ENCODE peak calls at places on chromosomes 12 and 14, in nine cellular contexts. One of them, this sample, is unnamed.

GRCh38 chr12:59843260-59843843 is 247.5 kb downstream of the SLC16A7 start:
- DNase-seq in right lobe of liver: no peak
- DNase-seq in stimulated activated CD8-positive, alpha-beta memory T cell treated with anti-CD3 and anti-CD28 coated beads, Interleukin-4, amount 100 ng/mL, for 4 hours: no peak
- DNase-seq in GM04504: no peak
- DNase-seq in cardiac fibroblast: no peak
- DNase-seq in left ventricle myocardium inferior: no peak
- DNase-seq in pancreas: no peak
- DNase-seq in activated naive CD8-positive, alpha-beta T cell treated with anti-CD3 and anti-CD28 coated beads, Interleukin-2, amount 50 U/mL, for 24 hours: no peak
- DNase-seq in activated CD4-positive, CD25-positive, alpha-beta regulatory T cell: no peak
- DNase-seq in this sample: no peak

GRCh38 chr14:71693373-71693772 is 238.9 kb upstream of the RGS6 start:
- DNase-seq in stimulated activated CD8-positive, alpha-beta memory T cell treated with anti-CD3 and anti-CD28 coated beads, Interleukin-4, amount 100 ng/mL, for 4 hours: no peak
- DNase-seq in right lobe of liver: no peak
- DNase-seq in activated CD4-positive, CD25-positive, alpha-beta regulatory T cell: no peak
- DNase-seq in pancreas: no peak
- DNase-seq in cardiac fibroblast: peak; percentile 89
- DNase-seq in left ventricle myocardium inferior: no peak
- DNase-seq in activated naive CD8-positive, alpha-beta T cell treated with anti-CD3 and anti-CD28 coated beads, Interleukin-2, amount 50 U/mL, for 24 hours: no peak
- DNase-seq in GM04504: peak; percentile 87
- DNase-seq in this sample: no peak

GRCh38 chr14:88326352-88327103 is 3.5 kb upstream of the KCNK10 start:
- DNase-seq in right lobe of liver: no peak
- DNase-seq in GM04504: no peak
- DNase-seq in stimulated activated CD8-positive, alpha-beta memory T cell treated with anti-CD3 and anti-CD28 coated beads, Interleukin-4, amount 100 ng/mL, for 4 hours: no peak
- DNase-seq in cardiac fibroblast: no peak
- DNase-seq in left ventricle myocardium inferior: no peak
- DNase-seq in pancreas: no peak
- DNase-seq in activated naive CD8-positive, alpha-beta T cell treated with anti-CD3 and anti-CD28 coated beads, Interleukin-2, amount 50 U/mL, for 24 hours: no peak
- DNase-seq in activated CD4-positive, CD25-positive, alpha-beta regulatory T cell: no peak
- DNase-seq in this sample: no peak

GRCh38 chr12:9869307-9870161 is at the start of gene CLEC2B:
- DNase-seq in pancreas: no peak
- DNase-seq in activated naive CD8-positive, alpha-beta T cell treated with anti-CD3 and anti-CD28 coated beads, Interleukin-2, amount 50 U/mL, for 24 hours: no peak
- DNase-seq in right lobe of liver: peak; percentile 18
- DNase-seq in GM04504: peak; percentile 82
- DNase-seq in cardiac fibroblast: peak; percentile 88
- DNase-seq in left ventricle myocardium inferior: no peak
- DNase-seq in activated CD4-positive, CD25-positive, alpha-beta regulatory T cell: no peak
- DNase-seq in stimulated activated CD8-positive, alpha-beta memory T cell treated with anti-CD3 and anti-CD28 coated beads, Interleukin-4, amount 100 ng/mL, for 4 hours: no peak
- DNase-seq in this sample: peak; percentile 51

GRCh38 chr12:55637467-55637866 is 775 bp downstream of the OR10P1 start:
- DNase-seq in right lobe of liver: no peak
- DNase-seq in pancreas: no peak
- DNase-seq in GM04504: no peak
- DNase-seq in cardiac fibroblast: no peak
- DNase-seq in left ventricle myocardium inferior: no peak
- DNase-seq in activated naive CD8-positive, alpha-beta T cell treated with anti-CD3 and anti-CD28 coated beads, Interleukin-2, amount 50 U/mL, for 24 hours: no peak
- DNase-seq in activated CD4-positive, CD25-positive, alpha-beta regulatory T cell: no peak
- DNase-seq in stimulated activated CD8-positive, alpha-beta memory T cell treated with anti-CD3 and anti-CD28 coated beads, Interleukin-4, amount 100 ng/mL, for 4 hours: no peak
- DNase-seq in this sample: no peak

GRCh38 chr14:92937229-92937937 is 14.4 kb downstream of the CHGA start:
- DNase-seq in activated CD4-positive, CD25-positive, alpha-beta regulatory T cell: no peak
- DNase-seq in stimulated activated CD8-positive, alpha-beta memory T cell treated with anti-CD3 and anti-CD28 coated beads, Interleukin-4, amount 100 ng/mL, for 4 hours: no peak
- DNase-seq in GM04504: no peak
- DNase-seq in left ventricle myocardium inferior: no peak
- DNase-seq in pancreas: no peak
- DNase-seq in right lobe of liver: no peak
- DNase-seq in activated naive CD8-positive, alpha-beta T cell treated with anti-CD3 and anti-CD28 coated beads, Interleukin-2, amount 50 U/mL, for 24 hours: peak; percentile 29
- DNase-seq in cardiac fibroblast: no peak
- DNase-seq in this sample: no peak

GRCh38 chr14:71123579-71124135 is 216.4 kb downstream of the PCNX1 start:
- DNase-seq in cardiac fibroblast: no peak
- DNase-seq in activated CD4-positive, CD25-positive, alpha-beta regulatory T cell: no peak
- DNase-seq in stimulated activated CD8-positive, alpha-beta memory T cell treated with anti-CD3 and anti-CD28 coated beads, Interleukin-4, amount 100 ng/mL, for 4 hours: no peak
- DNase-seq in pancreas: no peak
- DNase-seq in right lobe of liver: no peak
- DNase-seq in activated naive CD8-positive, alpha-beta T cell treated with anti-CD3 and anti-CD28 coated beads, Interleukin-2, amount 50 U/mL, for 24 hours: no peak
- DNase-seq in GM04504: no peak
- DNase-seq in left ventricle myocardium inferior: no peak
- DNase-seq in this sample: no peak

GRCh38 chr14:65080954-65081747 is 21.2 kb downstream of the MAX start:
- DNase-seq in activated CD4-positive, CD25-positive, alpha-beta regulatory T cell: no peak
- DNase-seq in pancreas: no peak
- DNase-seq in GM04504: no peak
- DNase-seq in right lobe of liver: no peak
- DNase-seq in left ventricle myocardium inferior: no peak
- DNase-seq in activated naive CD8-positive, alpha-beta T cell treated with anti-CD3 and anti-CD28 coated beads, Interleukin-2, amount 50 U/mL, for 24 hours: no peak
- DNase-seq in cardiac fibroblast: no peak
- DNase-seq in stimulated activated CD8-positive, alpha-beta memory T cell treated with anti-CD3 and anti-CD28 coated beads, Interleukin-4, amount 100 ng/mL, for 4 hours: no peak
- DNase-seq in this sample: no peak

GRCh38 chr14:66000771-66001170 is 485.4 kb upstream of the CCDC196 start:
- DNase-seq in stimulated activated CD8-positive, alpha-beta memory T cell treated with anti-CD3 and anti-CD28 coated beads, Interleukin-4, amount 100 ng/mL, for 4 hours: no peak
- DNase-seq in right lobe of liver: no peak
- DNase-seq in left ventricle myocardium inferior: no peak
- DNase-seq in activated naive CD8-positive, alpha-beta T cell treated with anti-CD3 and anti-CD28 coated beads, Interleukin-2, amount 50 U/mL, for 24 hours: no peak
- DNase-seq in activated CD4-positive, CD25-positive, alpha-beta regulatory T cell: no peak
- DNase-seq in GM04504: no peak
- DNase-seq in pancreas: no peak
- DNase-seq in cardiac fibroblast: no peak
- DNase-seq in this sample: no peak

GRCh38 chr14:76152333-76152681 is 585 bp downstream of the GPATCH2L start:
- DNase-seq in activated CD4-positive, CD25-positive, alpha-beta regulatory T cell: peak; percentile 59
- DNase-seq in pancreas: peak; percentile 19
- DNase-seq in right lobe of liver: peak; percentile 68
- DNase-seq in left ventricle myocardium inferior: peak; percentile 44
- DNase-seq in stimulated activated CD8-positive, alpha-beta memory T cell treated with anti-CD3 and anti-CD28 coated beads, Interleukin-4, amount 100 ng/mL, for 4 hours: peak; percentile 20
- DNase-seq in activated naive CD8-positive, alpha-beta T cell treated with anti-CD3 and anti-CD28 coated beads, Interleukin-2, amount 50 U/mL, for 24 hours: peak; percentile 71
- DNase-seq in cardiac fibroblast: peak; percentile 91
- DNase-seq in GM04504: peak; percentile 72
- DNase-seq in this sample: peak; percentile 94

GRCh38 chr14:91149462-91149861 is 35.6 kb downstream of the DGLUCY start:
- DNase-seq in left ventricle myocardium inferior: no peak
- DNase-seq in activated naive CD8-positive, alpha-beta T cell treated with anti-CD3 and anti-CD28 coated beads, Interleukin-2, amount 50 U/mL, for 24 hours: no peak
- DNase-seq in right lobe of liver: no peak
- DNase-seq in stimulated activated CD8-positive, alpha-beta memory T cell treated with anti-CD3 and anti-CD28 coated beads, Interleukin-4, amount 100 ng/mL, for 4 hours: no peak
- DNase-seq in GM04504: peak; percentile 99
- DNase-seq in pancreas: peak; percentile 66
- DNase-seq in activated CD4-positive, CD25-positive, alpha-beta regulatory T cell: no peak
- DNase-seq in cardiac fibroblast: peak; percentile 98
- DNase-seq in this sample: no peak

GRCh38 chr14:52068741-52069616 is at the start of gene NID2:
- DNase-seq in left ventricle myocardium inferior: peak; percentile 91
- DNase-seq in stimulated activated CD8-positive, alpha-beta memory T cell treated with anti-CD3 and anti-CD28 coated beads, Interleukin-4, amount 100 ng/mL, for 4 hours: no peak
- DNase-seq in activated naive CD8-positive, alpha-beta T cell treated with anti-CD3 and anti-CD28 coated beads, Interleukin-2, amount 50 U/mL, for 24 hours: peak; percentile 64
- DNase-seq in cardiac fibroblast: peak; percentile 98
- DNase-seq in GM04504: peak; percentile 88
- DNase-seq in pancreas: peak; percentile 43
- DNase-seq in activated CD4-positive, CD25-positive, alpha-beta regulatory T cell: no peak
- DNase-seq in right lobe of liver: peak; percentile 52
- DNase-seq in this sample: peak; percentile 47

GRCh38 chr14:51298895-51299294 is 58.8 kb downstream of the TMX1 start:
- DNase-seq in right lobe of liver: no peak
- DNase-seq in activated naive CD8-positive, alpha-beta T cell treated with anti-CD3 and anti-CD28 coated beads, Interleukin-2, amount 50 U/mL, for 24 hours: no peak
- DNase-seq in left ventricle myocardium inferior: no peak
- DNase-seq in GM04504: no peak
- DNase-seq in activated CD4-positive, CD25-positive, alpha-beta regulatory T cell: no peak
- DNase-seq in stimulated activated CD8-positive, alpha-beta memory T cell treated with anti-CD3 and anti-CD28 coated beads, Interleukin-4, amount 100 ng/mL, for 4 hours: no peak
- DNase-seq in cardiac fibroblast: no peak
- DNase-seq in pancreas: no peak
- DNase-seq in this sample: no peak

GRCh38 chr12:92675092-92675865 is 27.5 kb upstream of the PLEKHG7 start:
- DNase-seq in left ventricle myocardium inferior: no peak
- DNase-seq in activated naive CD8-positive, alpha-beta T cell treated with anti-CD3 and anti-CD28 coated beads, Interleukin-2, amount 50 U/mL, for 24 hours: no peak
- DNase-seq in right lobe of liver: no peak
- DNase-seq in cardiac fibroblast: no peak
- DNase-seq in pancreas: no peak
- DNase-seq in activated CD4-positive, CD25-positive, alpha-beta regulatory T cell: no peak
- DNase-seq in stimulated activated CD8-positive, alpha-beta memory T cell treated with anti-CD3 and anti-CD28 coated beads, Interleukin-4, amount 100 ng/mL, for 4 hours: no peak
- DNase-seq in GM04504: no peak
- DNase-seq in this sample: no peak

GRCh38 chr12:96073346-96074336 is 38.3 kb upstream of the LTA4H start:
- DNase-seq in stimulated activated CD8-positive, alpha-beta memory T cell treated with anti-CD3 and anti-CD28 coated beads, Interleukin-4, amount 100 ng/mL, for 4 hours: no peak
- DNase-seq in cardiac fibroblast: no peak
- DNase-seq in activated CD4-positive, CD25-positive, alpha-beta regulatory T cell: no peak
- DNase-seq in pancreas: no peak
- DNase-seq in left ventricle myocardium inferior: no peak
- DNase-seq in activated naive CD8-positive, alpha-beta T cell treated with anti-CD3 and anti-CD28 coated beads, Interleukin-2, amount 50 U/mL, for 24 hours: no peak
- DNase-seq in GM04504: no peak
- DNase-seq in right lobe of liver: no peak
- DNase-seq in this sample: no peak

GRCh38 chr12:13039557-13039956 is 4.6 kb upstream of the FAM234B start:
- DNase-seq in pancreas: no peak
- DNase-seq in activated CD4-positive, CD25-positive, alpha-beta regulatory T cell: no peak
- DNase-seq in stimulated activated CD8-positive, alpha-beta memory T cell treated with anti-CD3 and anti-CD28 coated beads, Interleukin-4, amount 100 ng/mL, for 4 hours: no peak
- DNase-seq in left ventricle myocardium inferior: no peak
- DNase-seq in GM04504: no peak
- DNase-seq in cardiac fibroblast: no peak
- DNase-seq in right lobe of liver: no peak
- DNase-seq in activated naive CD8-positive, alpha-beta T cell treated with anti-CD3 and anti-CD28 coated beads, Interleukin-2, amount 50 U/mL, for 24 hours: no peak
- DNase-seq in this sample: no peak

GRCh38 chr14:60095781-60096450 is 4.2 kb downstream of the PCNX4 start:
- DNase-seq in right lobe of liver: no peak
- DNase-seq in cardiac fibroblast: peak; percentile 52
- DNase-seq in left ventricle myocardium inferior: no peak
- DNase-seq in activated CD4-positive, CD25-positive, alpha-beta regulatory T cell: no peak
- DNase-seq in stimulated activated CD8-positive, alpha-beta memory T cell treated with anti-CD3 and anti-CD28 coated beads, Interleukin-4, amount 100 ng/mL, for 4 hours: no peak
- DNase-seq in GM04504: no peak
- DNase-seq in pancreas: no peak
- DNase-seq in activated naive CD8-positive, alpha-beta T cell treated with anti-CD3 and anti-CD28 coated beads, Interleukin-2, amount 50 U/mL, for 24 hours: no peak
- DNase-seq in this sample: no peak

GRCh38 chr14:33618361-33619095 is 332.3 kb downstream of the EGLN3 start:
- DNase-seq in GM04504: no peak
- DNase-seq in stimulated activated CD8-positive, alpha-beta memory T cell treated with anti-CD3 and anti-CD28 coated beads, Interleukin-4, amount 100 ng/mL, for 4 hours: no peak
- DNase-seq in activated naive CD8-positive, alpha-beta T cell treated with anti-CD3 and anti-CD28 coated beads, Interleukin-2, amount 50 U/mL, for 24 hours: no peak
- DNase-seq in left ventricle myocardium inferior: no peak
- DNase-seq in cardiac fibroblast: no peak
- DNase-seq in right lobe of liver: no peak
- DNase-seq in activated CD4-positive, CD25-positive, alpha-beta regulatory T cell: no peak
- DNase-seq in pancreas: no peak
- DNase-seq in this sample: no peak

GRCh38 chr14:97634786-97635185 is 837.6 kb downstream of the VRK1 start:
- DNase-seq in activated CD4-positive, CD25-positive, alpha-beta regulatory T cell: no peak
- DNase-seq in stimulated activated CD8-positive, alpha-beta memory T cell treated with anti-CD3 and anti-CD28 coated beads, Interleukin-4, amount 100 ng/mL, for 4 hours: no peak
- DNase-seq in right lobe of liver: no peak
- DNase-seq in left ventricle myocardium inferior: no peak
- DNase-seq in pancreas: no peak
- DNase-seq in cardiac fibroblast: no peak
- DNase-seq in activated naive CD8-positive, alpha-beta T cell treated with anti-CD3 and anti-CD28 coated beads, Interleukin-2, amount 50 U/mL, for 24 hours: no peak
- DNase-seq in GM04504: no peak
- DNase-seq in this sample: no peak

GRCh38 chr12:52813885-52814709 is at the start of gene KRT4:
- DNase-seq in stimulated activated CD8-positive, alpha-beta memory T cell treated with anti-CD3 and anti-CD28 coated beads, Interleukin-4, amount 100 ng/mL, for 4 hours: no peak
- DNase-seq in activated naive CD8-positive, alpha-beta T cell treated with anti-CD3 and anti-CD28 coated beads, Interleukin-2, amount 50 U/mL, for 24 hours: no peak
- DNase-seq in activated CD4-positive, CD25-positive, alpha-beta regulatory T cell: no peak
- DNase-seq in pancreas: no peak
- DNase-seq in left ventricle myocardium inferior: no peak
- DNase-seq in GM04504: peak; percentile 31
- DNase-seq in right lobe of liver: no peak
- DNase-seq in cardiac fibroblast: peak; percentile 15
- DNase-seq in this sample: no peak

GRCh38 chr14:94317259-94317658 is 5.9 kb downstream of the SERPINA6 start:
- DNase-seq in pancreas: no peak
- DNase-seq in activated naive CD8-positive, alpha-beta T cell treated with anti-CD3 and anti-CD28 coated beads, Interleukin-2, amount 50 U/mL, for 24 hours: no peak
- DNase-seq in activated CD4-positive, CD25-positive, alpha-beta regulatory T cell: no peak
- DNase-seq in left ventricle myocardium inferior: peak; percentile 31
- DNase-seq in right lobe of liver: peak; percentile 71
- DNase-seq in GM04504: no peak
- DNase-seq in cardiac fibroblast: peak; percentile 71
- DNase-seq in stimulated activated CD8-positive, alpha-beta memory T cell treated with anti-CD3 and anti-CD28 coated beads, Interleukin-4, amount 100 ng/mL, for 4 hours: no peak
- DNase-seq in this sample: no peak

GRCh38 chr14:51119411-51120051 is 24.6 kb upstream of the TRIM9 start:
- DNase-seq in cardiac fibroblast: no peak
- DNase-seq in GM04504: no peak
- DNase-seq in stimulated activated CD8-positive, alpha-beta memory T cell treated with anti-CD3 and anti-CD28 coated beads, Interleukin-4, amount 100 ng/mL, for 4 hours: no peak
- DNase-seq in activated naive CD8-positive, alpha-beta T cell treated with anti-CD3 and anti-CD28 coated beads, Interleukin-2, amount 50 U/mL, for 24 hours: no peak
- DNase-seq in pancreas: no peak
- DNase-seq in left ventricle myocardium inferior: no peak
- DNase-seq in right lobe of liver: no peak
- DNase-seq in activated CD4-positive, CD25-positive, alpha-beta regulatory T cell: no peak
- DNase-seq in this sample: no peak

GRCh38 chr14:75016815-75017214 is 14.1 kb downstream of the EIF2B2 start:
- DNase-seq in GM04504: no peak
- DNase-seq in stimulated activated CD8-positive, alpha-beta memory T cell treated with anti-CD3 and anti-CD28 coated beads, Interleukin-4, amount 100 ng/mL, for 4 hours: no peak
- DNase-seq in left ventricle myocardium inferior: no peak
- DNase-seq in pancreas: no peak
- DNase-seq in activated naive CD8-positive, alpha-beta T cell treated with anti-CD3 and anti-CD28 coated beads, Interleukin-2, amount 50 U/mL, for 24 hours: no peak
- DNase-seq in cardiac fibroblast: no peak
- DNase-seq in activated CD4-positive, CD25-positive, alpha-beta regulatory T cell: no peak
- DNase-seq in right lobe of liver: no peak
- DNase-seq in this sample: no peak

GRCh38 chr12:116919247-116919671 is 8.5 kb downstream of the FBXW8 start:
- DNase-seq in pancreas: no peak
- DNase-seq in right lobe of liver: no peak
- DNase-seq in GM04504: no peak
- DNase-seq in left ventricle myocardium inferior: no peak
- DNase-seq in cardiac fibroblast: no peak
- DNase-seq in activated CD4-positive, CD25-positive, alpha-beta regulatory T cell: no peak
- DNase-seq in activated naive CD8-positive, alpha-beta T cell treated with anti-CD3 and anti-CD28 coated beads, Interleukin-2, amount 50 U/mL, for 24 hours: no peak
- DNase-seq in stimulated activated CD8-positive, alpha-beta memory T cell treated with anti-CD3 and anti-CD28 coated beads, Interleukin-4, amount 100 ng/mL, for 4 hours: no peak
- DNase-seq in this sample: peak; percentile 77

GRCh38 chr12:42584539-42585174 is 4.9 kb downstream of the PRICKLE1 start:
- DNase-seq in activated CD4-positive, CD25-positive, alpha-beta regulatory T cell: no peak
- DNase-seq in stimulated activated CD8-positive, alpha-beta memory T cell treated with anti-CD3 and anti-CD28 coated beads, Interleukin-4, amount 100 ng/mL, for 4 hours: no peak
- DNase-seq in GM04504: no peak
- DNase-seq in right lobe of liver: no peak
- DNase-seq in activated naive CD8-positive, alpha-beta T cell treated with anti-CD3 and anti-CD28 coated beads, Interleukin-2, amount 50 U/mL, for 24 hours: no peak
- DNase-seq in cardiac fibroblast: peak; percentile 43
- DNase-seq in left ventricle myocardium inferior: no peak
- DNase-seq in pancreas: no peak
- DNase-seq in this sample: no peak

GRCh38 chr12:19925881-19926665 is 442.3 kb upstream of the PDE3A start:
- DNase-seq in GM04504: no peak
- DNase-seq in activated naive CD8-positive, alpha-beta T cell treated with anti-CD3 and anti-CD28 coated beads, Interleukin-2, amount 50 U/mL, for 24 hours: no peak
- DNase-seq in left ventricle myocardium inferior: no peak
- DNase-seq in stimulated activated CD8-positive, alpha-beta memory T cell treated with anti-CD3 and anti-CD28 coated beads, Interleukin-4, amount 100 ng/mL, for 4 hours: no peak
- DNase-seq in activated CD4-positive, CD25-positive, alpha-beta regulatory T cell: no peak
- DNase-seq in cardiac fibroblast: no peak
- DNase-seq in right lobe of liver: no peak
- DNase-seq in pancreas: no peak
- DNase-seq in this sample: no peak

GRCh38 chr14:104876251-104876699 is 11.2 kb downstream of the CEP170B start:
- DNase-seq in pancreas: no peak
- DNase-seq in cardiac fibroblast: peak; percentile 44
- DNase-seq in activated naive CD8-positive, alpha-beta T cell treated with anti-CD3 and anti-CD28 coated beads, Interleukin-2, amount 50 U/mL, for 24 hours: peak; percentile 41
- DNase-seq in stimulated activated CD8-positive, alpha-beta memory T cell treated with anti-CD3 and anti-CD28 coated beads, Interleukin-4, amount 100 ng/mL, for 4 hours: no peak
- DNase-seq in left ventricle myocardium inferior: no peak
- DNase-seq in GM04504: no peak
- DNase-seq in right lobe of liver: peak; percentile 23
- DNase-seq in activated CD4-positive, CD25-positive, alpha-beta regulatory T cell: no peak
- DNase-seq in this sample: peak; percentile 15

GRCh38 chr14:60249321-60250251 is 565 bp downstream of the PPM1A start:
- DNase-seq in right lobe of liver: peak; percentile 85
- DNase-seq in left ventricle myocardium inferior: peak; percentile 78
- DNase-seq in GM04504: peak; percentile 24
- DNase-seq in activated naive CD8-positive, alpha-beta T cell treated with anti-CD3 and anti-CD28 coated beads, Interleukin-2, amount 50 U/mL, for 24 hours: peak; percentile 64
- DNase-seq in stimulated activated CD8-positive, alpha-beta memory T cell treated with anti-CD3 and anti-CD28 coated beads, Interleukin-4, amount 100 ng/mL, for 4 hours: peak; percentile 24
- DNase-seq in activated CD4-positive, CD25-positive, alpha-beta regulatory T cell: peak; percentile 44
- DNase-seq in cardiac fibroblast: peak; percentile 75
- DNase-seq in pancreas: peak; percentile 74
- DNase-seq in this sample: peak; percentile 59

GRCh38 chr12:52965337-52965731 is 16.4 kb downstream of the KRT18 start:
- DNase-seq in left ventricle myocardium inferior: no peak
- DNase-seq in cardiac fibroblast: peak; percentile 42
- DNase-seq in GM04504: no peak
- DNase-seq in pancreas: no peak
- DNase-seq in stimulated activated CD8-positive, alpha-beta memory T cell treated with anti-CD3 and anti-CD28 coated beads, Interleukin-4, amount 100 ng/mL, for 4 hours: no peak
- DNase-seq in activated naive CD8-positive, alpha-beta T cell treated with anti-CD3 and anti-CD28 coated beads, Interleukin-2, amount 50 U/mL, for 24 hours: no peak
- DNase-seq in activated CD4-positive, CD25-positive, alpha-beta regulatory T cell: no peak
- DNase-seq in right lobe of liver: no peak
- DNase-seq in this sample: no peak

GRCh38 chr12:19869413-19869812 is 430.1 kb downstream of the AEBP2 start:
- DNase-seq in right lobe of liver: no peak
- DNase-seq in cardiac fibroblast: no peak
- DNase-seq in stimulated activated CD8-positive, alpha-beta memory T cell treated with anti-CD3 and anti-CD28 coated beads, Interleukin-4, amount 100 ng/mL, for 4 hours: no peak
- DNase-seq in activated CD4-positive, CD25-positive, alpha-beta regulatory T cell: no peak
- DNase-seq in GM04504: no peak
- DNase-seq in activated naive CD8-positive, alpha-beta T cell treated with anti-CD3 and anti-CD28 coated beads, Interleukin-2, amount 50 U/mL, for 24 hours: peak; percentile 29
- DNase-seq in pancreas: no peak
- DNase-seq in left ventricle myocardium inferior: no peak
- DNase-seq in this sample: no peak

GRCh38 chr12:98154850-98155249 is 360.5 kb upstream of the TMPO start:
- DNase-seq in activated CD4-positive, CD25-positive, alpha-beta regulatory T cell: no peak
- DNase-seq in pancreas: no peak
- DNase-seq in activated naive CD8-positive, alpha-beta T cell treated with anti-CD3 and anti-CD28 coated beads, Interleukin-2, amount 50 U/mL, for 24 hours: no peak
- DNase-seq in left ventricle myocardium inferior: no peak
- DNase-seq in GM04504: no peak
- DNase-seq in cardiac fibroblast: peak; percentile 2
- DNase-seq in right lobe of liver: no peak
- DNase-seq in stimulated activated CD8-positive, alpha-beta memory T cell treated with anti-CD3 and anti-CD28 coated beads, Interleukin-4, amount 100 ng/mL, for 4 hours: no peak
- DNase-seq in this sample: no peak

This sample was measured in Kasumi-1.